ENCODE peak calls at places on chromosomes 3 and 15, in six cellular contexts. One of them, this sample, is unnamed.

GRCh38 chr3:72338942-72339749 is 509.1 kb downstream of the SHQ1 start:
- DNase-seq in EL: peak; percentile 93
- DNase-seq in lung microvascular endothelial cell: peak; percentile 97
- DNase-seq in GM03348: peak; percentile 89
- DNase-seq in aorta: peak; percentile 85
- DNase-seq in NCI-H1092: no peak
- DNase-seq in this sample: no peak

GRCh38 chr3:32456429-32457130 is 46.1 kb downstream of the CMTM6 start:
- DNase-seq in NCI-H1092: no peak
- DNase-seq in EL: no peak
- DNase-seq in GM03348: peak; percentile 6
- DNase-seq in aorta: no peak
- DNase-seq in lung microvascular endothelial cell: no peak
- DNase-seq in this sample: no peak

GRCh38 chr3:160132226-160132625 is 93.0 kb upstream of the C3orf80 start:
- DNase-seq in EL: no peak
- DNase-seq in GM03348: no peak
- DNase-seq in NCI-H1092: no peak
- DNase-seq in lung microvascular endothelial cell: no peak
- DNase-seq in aorta: no peak
- DNase-seq in this sample: no peak

GRCh38 chr15:63601727-63602185 is 4.6 kb downstream of the FBXL22 start:
- DNase-seq in lung microvascular endothelial cell: no peak
- DNase-seq in GM03348: peak; percentile 13
- DNase-seq in NCI-H1092: peak; percentile 19
- DNase-seq in aorta: no peak
- DNase-seq in EL: no peak
- DNase-seq in this sample: peak; percentile 49

GRCh38 chr15:73802336-73803105 is 49.4 kb upstream of the INSYN1 start:
- DNase-seq in NCI-H1092: no peak
- DNase-seq in EL: no peak
- DNase-seq in aorta: peak; percentile 73
- DNase-seq in lung microvascular endothelial cell: no peak
- DNase-seq in GM03348: no peak
- DNase-seq in this sample: no peak

GRCh38 chr15:58269455-58270414 is 131.6 kb downstream of the AQP9 start:
- DNase-seq in GM03348: peak; percentile 78
- DNase-seq in NCI-H1092: peak; percentile 21
- DNase-seq in aorta: no peak
- DNase-seq in EL: peak; percentile 62
- DNase-seq in lung microvascular endothelial cell: peak; percentile 71
- DNase-seq in this sample: peak; percentile 55

GRCh38 chr3:46383211-46383945 is 12.6 kb downstream of the CCR5 start:
- DNase-seq in EL: no peak
- DNase-seq in lung microvascular endothelial cell: peak; percentile 10
- DNase-seq in aorta: no peak
- DNase-seq in GM03348: no peak
- DNase-seq in NCI-H1092: no peak
- DNase-seq in this sample: no peak

GRCh38 chr3:9970020-9970652 is 16.5 kb downstream of the EMC3 start:
- DNase-seq in NCI-H1092: no peak
- DNase-seq in GM03348: peak; percentile 74
- DNase-seq in aorta: no peak
- DNase-seq in lung microvascular endothelial cell: peak; percentile 61
- DNase-seq in EL: peak; percentile 81
- DNase-seq in this sample: no peak

GRCh38 chr15:76340802-76341365 is 4.3 kb downstream of the ISL2 start:
- DNase-seq in GM03348: peak; percentile 21
- DNase-seq in NCI-H1092: peak; percentile 43
- DNase-seq in EL: no peak
- DNase-seq in aorta: no peak
- DNase-seq in lung microvascular endothelial cell: no peak
- DNase-seq in this sample: no peak

GRCh38 chr3:87228316-87228715 is 1.2 kb downstream of the CHMP2B start:
- DNase-seq in aorta: no peak
- DNase-seq in GM03348: peak; percentile 55
- DNase-seq in EL: peak; percentile 67
- DNase-seq in lung microvascular endothelial cell: no peak
- DNase-seq in NCI-H1092: no peak
- DNase-seq in this sample: no peak

This sample was measured in SHP77.